ENCODE peak calls at places on chromosomes 5 and 9, in five cellular contexts. C is K562, R is GM12878, V is HepG2, E is H1. U is an unnamed sample.

GRCh38 chr5:24365406-24365805 is 279.4 kb downstream of the CDH10 start:
- DNase-seq in C (no peak), R (no peak), V (no peak), E (no peak), U (no peak)

GRCh38 chr5:68419637-68420452 is 204.3 kb downstream of the PIK3R1 start:
- DNase-seq in C (peak; percentile 88), R (no peak), V (no peak), E (no peak), U (no peak)

GRCh38 chr5:68682400-68683152 is 411.2 kb upstream of the SLC30A5 start:
- DNase-seq in C (no peak), R (no peak), V (no peak), E (no peak), U (no peak)

GRCh38 chr9:136644593-136645342 is 17.9 kb upstream of the EGFL7 start:
- DNase-seq in C (peak; percentile 78), R (no peak), V (peak; percentile 31), E (peak; percentile 93), U (peak; percentile 42)

GRCh38 chr5:137890850-137891249 is 1.6 kb downstream of the PKD2L2 start:
- DNase-seq in C (no peak), R (no peak), V (peak; percentile 58), E (no peak), U (no peak)

GRCh38 chr9:71812385-71812784 is 44.1 kb upstream of the CEMIP2 start:
- DNase-seq in C (no peak), R (no peak), V (no peak), E (no peak), U (no peak)

GRCh38 chr5:141992349-141992963 is 20.4 kb downstream of the GNPDA1 start:
- DNase-seq in C (peak; percentile 79), R (no peak), V (peak; percentile 55), E (peak; percentile 79), U (no peak)

GRCh38 chr9:111965566-111966019 is 69.0 kb downstream of the UGCG start:
- DNase-seq in C (no peak), R (peak; percentile 90), V (peak; percentile 19), E (no peak), U (peak; percentile 83)

GRCh38 chr5:162324356-162324755 is 256.8 kb downstream of the GABRG2 start:
- DNase-seq in C (no peak), R (no peak), V (no peak), E (no peak), U (no peak)

GRCh38 chr5:108615216-108615615 is 132.5 kb upstream of the FER start:
- DNase-seq in C (no peak), R (no peak), V (no peak), E (no peak), U (no peak)

GRCh38 chr5:100863736-100864135 is 39.3 kb downstream of the ST8SIA4 start:
- DNase-seq in C (no peak), R (no peak), V (no peak), E (no peak), U (no peak)

GRCh38 chr5:55331321-55331720 is 23.5 kb downstream of the MTREX start:
- DNase-seq in C (no peak), R (no peak), V (no peak), E (no peak), U (no peak)

GRCh38 chr5:858726-859125 is 7.9 kb upstream of the ZDHHC11 start:
- DNase-seq in C (no peak), R (no peak), V (no peak), E (no peak), U (no peak)

GRCh38 chr5:854966-855743 is 4.4 kb upstream of the ZDHHC11 start:
- DNase-seq in C (no peak), R (no peak), V (no peak), E (no peak), U (no peak)

GRCh38 chr5:854217-854616 is 3.4 kb upstream of the ZDHHC11 start:
- DNase-seq in C (no peak), R (no peak), V (no peak), E (no peak), U (no peak)

GRCh38 chr5:855771-856530 is 5.2 kb upstream of the ZDHHC11 start:
- DNase-seq in C (no peak), R (no peak), V (no peak), E (no peak), U (no peak)

GRCh38 chr5:856531-857425 is 6.0 kb upstream of the ZDHHC11 start:
- DNase-seq in C (no peak), R (no peak), V (no peak), E (no peak), U (no peak)
- TF ChIP-seq ZNF274 in C (no peak), R (no peak), V (no peak), E (no peak), U (no peak)

DNA sequence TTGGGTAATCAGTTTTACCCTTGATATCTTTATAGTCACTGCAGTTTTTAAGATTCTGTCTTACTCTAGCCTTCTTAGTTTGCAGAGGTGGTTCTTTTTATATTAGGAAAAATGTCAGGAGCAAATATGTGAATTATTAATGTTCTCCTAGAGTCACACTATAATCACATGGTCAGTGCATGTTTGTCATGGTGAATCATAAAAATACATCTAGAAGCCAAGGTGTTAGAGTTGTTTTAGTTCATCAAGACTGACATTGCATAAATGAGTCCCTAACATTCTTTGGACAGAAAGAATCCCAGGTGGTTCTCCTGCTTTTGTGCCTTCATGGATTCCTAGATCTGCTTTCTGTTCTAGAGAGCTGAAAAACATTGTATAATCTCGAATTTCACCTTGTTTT is 22.9 kb downstream of the ATG10 start:
- DNase-seq in C (no peak), R (no peak), V (no peak), E (no peak), U (no peak)
- TF ChIP-seq SRF in C (no peak), R (no peak), V (no peak), E (no peak), U (no peak)

DNA sequence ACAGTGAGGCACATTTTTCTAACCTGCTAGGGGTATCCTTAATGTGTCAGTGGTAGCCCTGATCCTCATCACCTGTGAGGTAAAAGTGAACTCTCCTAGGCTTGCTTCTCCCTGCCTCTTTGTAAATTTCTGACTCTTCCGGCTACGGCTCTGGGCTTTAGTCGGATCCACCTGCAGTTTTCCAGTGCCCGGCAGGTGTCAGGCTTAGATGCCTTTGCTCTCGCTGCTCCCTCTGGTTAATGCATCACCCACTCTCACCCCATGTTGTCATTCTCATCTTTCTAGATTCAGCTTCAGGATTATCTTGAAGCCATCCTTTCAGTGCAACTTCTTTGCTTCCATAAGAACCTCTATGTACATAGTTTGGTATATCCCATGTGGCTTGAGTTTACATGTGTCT is 3.6 kb downstream of the CEP78 start:
- DNase-seq in C (peak; percentile 3), R (no peak), V (peak; percentile 62), E (no peak), U (no peak)
- TF ChIP-seq ZNF274 in C (no peak), R (no peak), V (no peak), E (no peak), U (no peak)

GRCh38 chr9:134983506-134984371 is 66.0 kb upstream of the FCN1 start:
- DNase-seq in C (no peak), R (no peak), V (no peak), E (no peak), U (no peak)
- TF ChIP-seq SRF in C (no peak), R (no peak), V (no peak), E (no peak), U (no peak)

DNA sequence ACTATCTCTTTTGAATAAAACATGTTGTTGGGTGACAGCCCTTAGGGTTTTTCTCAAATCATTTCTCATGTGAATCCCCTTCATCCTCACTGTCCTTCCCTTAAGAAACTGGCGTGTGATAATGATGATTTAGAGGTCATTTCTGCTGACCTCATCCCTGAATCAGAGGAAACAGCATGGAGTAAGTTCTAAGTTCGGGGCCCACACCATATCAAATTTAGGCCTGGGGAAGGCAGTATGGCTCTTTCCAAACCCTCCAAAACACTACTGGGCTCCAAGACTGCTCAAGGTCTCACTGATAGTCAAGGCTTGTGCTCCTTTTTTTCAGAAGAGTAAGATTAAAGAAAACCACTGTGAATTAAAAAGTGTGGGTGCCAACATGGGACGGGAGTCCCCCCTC is 872 bp upstream of the SMIM3 start:
- DNase-seq in C (peak; percentile 51), R (no peak), V (no peak), E (no peak), U (no peak)
- TF ChIP-seq ZNF274 in C (no peak), R (no peak), V (no peak), E (no peak), U (no peak)

DNA sequence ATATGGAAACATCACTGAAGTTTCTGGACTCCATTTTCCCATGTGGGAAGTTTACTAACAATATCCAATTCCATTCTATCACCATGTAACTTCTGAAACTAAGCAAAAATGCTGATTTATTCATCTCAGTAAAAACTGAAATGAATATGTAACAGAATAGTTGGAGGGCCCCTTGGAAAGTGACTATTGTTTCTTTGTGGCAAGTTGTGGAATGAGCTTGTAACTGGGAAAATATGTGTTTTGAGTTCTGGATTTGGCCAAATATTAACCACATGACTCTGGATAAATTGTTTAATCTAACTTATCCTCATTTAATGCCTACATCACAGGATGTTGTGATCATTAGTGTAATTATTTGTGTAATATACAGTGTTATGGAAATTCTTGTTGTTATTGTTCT is 619.3 kb downstream of the TLE4 start:
- DNase-seq in C (no peak), R (no peak), V (no peak), E (no peak), U (no peak)
- TF ChIP-seq SRF in C (no peak), R (no peak), V (no peak), E (no peak), U (no peak)

GRCh38 chr5:127958421-127959011 is 125.0 kb upstream of the SLC12A2 start:
- DNase-seq in C (no peak), R (no peak), V (peak; percentile 78), E (no peak), U (no peak)
- TF ChIP-seq ZNF274 in C (no peak), R (no peak), V (no peak), E (no peak), U (no peak)

GRCh38 chr5:163893301-163893700 is 387.9 kb downstream of the MAT2B start:
- DNase-seq in C (no peak), R (no peak), V (no peak), E (no peak), U (no peak)
- TF ChIP-seq SRF in C (no peak), R (no peak), V (no peak), E (no peak), U (no peak)